ENCODE peak calls at places on chromosomes 13 and 19, in six cellular contexts. K, T, R, Q, D and Z are unnamed samples.

GRCh38 chr13:52067237-52067636 is 42.7 kb downstream of the UTP14C start:
- DNase-seq in D (no peak), Q (peak), K (no peak), R (no peak), T (no peak), Z (no peak)

GRCh38 chr13:114230117-114230516 is 4.6 kb upstream of the CDC16 start:
- DNase-seq in T (no peak), R (no peak), K (no peak), D (peak), Q (peak), Z (no peak)

GRCh38 chr13:114076329-114076761 is 56.1 kb downstream of the RASA3 start:
- DNase-seq in K (no peak), Q (no peak), D (no peak), T (no peak), R (no peak), Z (no peak)

GRCh38 chr13:114151031-114151430 is 18.6 kb upstream of the RASA3 start:
- DNase-seq in K (no peak), Q (no peak), D (no peak), R (no peak), T (no peak), Z (no peak)

GRCh38 chr19:9018163-9018875 is 8.1 kb upstream of the MUC16 start:
- DNase-seq in T (no peak), R (no peak), Q (no peak), D (peak), K (no peak), Z (no peak)

GRCh38 chr19:6018786-6019185 is 40.8 kb upstream of the RANBP3 start:
- DNase-seq in T (peak), K (no peak), D (no peak), Q (no peak), R (peak), Z (no peak)

GRCh38 chr13:92510416-92510815 is 716.2 kb upstream of the GPC6 start:
- DNase-seq in R (no peak), K (no peak), T (no peak), Q (peak), D (peak), Z (peak)

GRCh38 chr13:65656740-65657329 is 1573.3 kb downstream of the PCDH9 start:
- DNase-seq in D (peak), T (no peak), R (no peak), Q (peak), K (peak), Z (no peak)

GRCh38 chr13:52159159-52159982 is at the start of gene NEK3:
- DNase-seq in R (peak), D (peak), K (peak), T (peak), Q (peak), Z (peak)

GRCh38 chr19:32318884-32319520 is 26.4 kb upstream of the ZNF507 start:
- DNase-seq in K (no peak), T (peak), Q (peak), R (peak), D (no peak), Z (no peak)

GRCh38 chr19:6611441-6611852 is 20.5 kb upstream of the CD70 start:
- DNase-seq in D (no peak), Q (no peak), R (no peak), T (no peak), K (no peak), Z (peak)

GRCh38 chr19:42466521-42467436 is 24.0 kb upstream of the CXCL17 start:
- DNase-seq in K (no peak), Q (peak), T (no peak), R (no peak), D (no peak), Z (no peak)

GRCh38 chr19:51489113-51489512 is 10.8 kb downstream of the CEACAM18 start:
- DNase-seq in K (no peak), R (no peak), D (no peak), Q (no peak), T (no peak), Z (no peak)

GRCh38 chr19:50496189-50497029 is 14.6 kb downstream of the JOSD2 start:
- DNase-seq in Q (no peak), D (no peak), R (no peak), T (peak), K (no peak), Z (no peak)

GRCh38 chr19:16473875-16474397 is 2.2 kb upstream of the EPS15L1 start:
- DNase-seq in D (no peak), T (no peak), Q (no peak), K (no peak), R (no peak), Z (no peak)

GRCh38 chr19:16472992-16473391 is 1.2 kb upstream of the EPS15L1 start:
- DNase-seq in T (no peak), D (no peak), Q (no peak), K (no peak), R (no peak), Z (no peak)

GRCh38 chr19:16470911-16471811 is 609 bp downstream of the EPS15L1 start:
- DNase-seq in R (peak), D (peak), T (peak), Q (peak), K (peak), Z (peak)

GRCh38 chr19:16467581-16467980 is 4.2 kb downstream of the EPS15L1 start:
- DNase-seq in T (no peak), D (no peak), Q (no peak), K (no peak), R (no peak), Z (no peak)

GRCh38 chr19:16470541-16470910 is 1.2 kb downstream of the EPS15L1 start:
- DNase-seq in T (no peak), R (no peak), D (peak), K (no peak), Q (peak), Z (no peak)
- H3K27ac ChIP-seq in T (no peak), R (no peak), D (peak), K (no peak), Q (peak), Z (peak)

GRCh38 chr13:50726164-50726563 is 117.3 kb downstream of the DLEU7 start:
- DNase-seq in K (no peak), Q (no peak), D (no peak), R (no peak), T (no peak), Z (no peak)
- H2AFZ ChIP-seq in K (no peak), Q (no peak), D (no peak), R (no peak), T (no peak), Z (no peak)

GRCh38 chr13:110390572-110390971 is 83.5 kb downstream of the COL4A2 start:
- DNase-seq in R (no peak), T (no peak), K (no peak), D (peak), Q (peak), Z (peak)

GRCh38 chr13:110391273-110391672 is 84.2 kb downstream of the COL4A2 start:
- DNase-seq in Q (peak), T (no peak), D (peak), R (no peak), K (no peak), Z (no peak)

GRCh38 chr13:110388141-110388943 is 81.3 kb downstream of the COL4A2 start:
- DNase-seq in K (no peak), R (no peak), T (no peak), D (peak), Q (peak), Z (peak)

GRCh38 chr13:110382830-110383229 is 75.7 kb downstream of the COL4A2 start:
- DNase-seq in D (no peak), Q (no peak), R (no peak), T (no peak), K (no peak), Z (no peak)

DNA sequence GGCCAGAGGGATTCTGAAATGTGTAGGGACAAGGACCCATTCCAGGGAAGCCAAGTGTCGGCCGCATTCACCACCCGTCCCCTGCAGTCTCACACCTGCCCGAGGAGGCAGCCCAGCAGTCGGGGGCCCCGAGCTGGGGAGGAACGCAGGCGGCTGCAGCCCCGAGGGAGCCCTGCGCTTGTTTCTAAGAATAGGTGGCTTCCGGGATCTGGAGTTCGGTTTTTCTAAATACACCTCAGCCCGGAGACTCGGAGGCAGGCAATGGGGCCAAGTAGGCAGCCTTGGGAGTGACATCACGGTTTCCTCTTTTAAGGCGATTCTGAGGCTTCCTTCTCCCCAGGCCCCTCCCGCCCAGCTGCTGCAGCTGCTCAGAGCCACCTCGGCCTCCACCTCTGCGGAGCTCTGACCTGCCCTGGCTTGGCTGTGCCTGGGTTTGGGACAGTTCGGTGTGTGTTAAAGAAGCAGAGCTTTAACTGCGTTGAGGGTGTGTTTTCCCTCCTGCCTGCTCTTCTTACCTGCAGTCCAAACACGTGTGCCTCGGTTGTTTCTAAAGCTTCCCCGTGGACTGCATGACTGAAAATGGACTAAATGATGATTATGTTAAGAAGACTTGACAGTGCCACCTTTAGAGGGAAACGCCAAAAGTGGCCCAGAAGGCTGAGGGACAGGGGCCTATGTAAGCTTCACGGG is 80.5 kb downstream of the COL4A2 start:
- DNase-seq in R (no peak), K (no peak), D (no peak), T (peak), Q (peak), Z (peak)
- H3K9ac ChIP-seq in R (no peak), K (no peak), D (peak), T (no peak), Q (peak), Z (no peak)

GRCh38 chr13:97630725-97631124 is 196.8 kb downstream of the RAP2A start:
- DNase-seq in Q (no peak), K (no peak), D (no peak), T (no peak), R (no peak), Z (no peak)
- H3K27ac ChIP-seq in Q (no peak), K (no peak), D (no peak), T (no peak), R (no peak), Z (no peak)

DNA sequence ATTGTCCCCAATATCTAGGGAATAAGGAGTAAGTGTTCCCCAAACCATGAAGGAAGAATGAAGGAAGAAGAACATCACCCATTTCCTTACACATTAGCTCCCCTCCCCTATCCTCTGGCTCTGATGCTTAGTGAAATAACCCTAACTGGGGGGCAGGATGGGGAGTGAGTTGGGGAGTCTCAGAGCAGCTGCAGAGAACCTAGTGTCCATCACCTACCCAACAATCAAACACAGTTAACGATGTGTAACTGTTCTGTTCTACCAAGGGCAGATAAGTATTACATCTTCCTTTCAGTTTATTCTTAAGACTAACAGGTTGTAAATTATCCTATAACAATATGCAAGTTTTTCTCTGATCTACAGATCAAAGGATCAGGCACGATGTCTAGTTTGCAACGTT is 12.8 kb downstream of the ELF1 start:
- DNase-seq in T (no peak), D (no peak), R (peak), K (no peak), Q (no peak), Z (no peak)
- H2AFZ ChIP-seq in T (no peak), D (no peak), R (no peak), K (no peak), Q (no peak), Z (no peak)

GRCh38 chr13:95496485-95496884 is 56.0 kb upstream of the CLDN10 start:
- DNase-seq in Q (no peak), K (no peak), T (no peak), D (no peak), R (no peak), Z (no peak)

GRCh38 chr13:95497307-95497943 is 55.1 kb upstream of the CLDN10 start:
- DNase-seq in R (no peak), Q (no peak), T (no peak), K (peak), D (no peak), Z (no peak)

GRCh38 chr13:95492044-95492801 is 60.3 kb upstream of the CLDN10 start:
- DNase-seq in R (no peak), Q (no peak), D (no peak), K (no peak), T (peak), Z (peak)

GRCh38 chr13:95498886-95499285 is 53.6 kb upstream of the CLDN10 start:
- DNase-seq in T (no peak), D (peak), K (no peak), R (no peak), Q (no peak), Z (no peak)

DNA sequence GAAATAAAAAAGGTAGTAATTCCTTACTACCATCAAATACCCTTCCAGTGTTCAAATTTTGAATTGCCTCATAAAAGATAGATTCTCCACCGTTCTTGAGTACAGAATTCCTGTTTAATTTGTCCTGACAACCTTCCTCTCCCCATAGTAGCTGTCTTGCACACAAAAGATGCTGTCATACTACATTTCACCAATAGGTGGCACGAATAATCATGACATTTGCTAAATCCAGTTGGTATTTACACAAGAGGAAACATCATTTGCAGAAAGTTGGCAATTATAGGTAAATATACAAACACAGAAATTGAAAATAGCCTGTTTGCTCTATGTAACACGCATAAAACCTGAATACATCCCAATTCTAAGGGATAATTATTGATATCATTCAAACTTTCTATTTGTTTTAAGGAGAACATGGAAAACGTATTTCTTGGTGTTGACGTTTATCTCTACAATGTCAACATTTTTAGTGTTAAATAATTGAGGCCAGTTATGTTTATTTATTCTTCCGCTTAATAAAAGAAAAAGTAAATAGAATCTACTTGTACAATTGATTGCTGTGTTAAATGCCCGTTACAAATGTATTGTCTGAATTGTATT is 58.3 kb upstream of the CLDN10 start:
- DNase-seq in K (peak), D (peak), Q (peak), T (peak), R (peak), Z (peak)
- H3K9ac ChIP-seq in K (no peak), D (no peak), Q (no peak), T (no peak), R (no peak), Z (no peak)

GRCh38 chr19:57812201-57812600 is 2.5 kb downstream of the ZNF552 start:
- DNase-seq in T (no peak), R (no peak), Q (peak), D (no peak), K (no peak), Z (no peak)
- H3K27ac ChIP-seq in T (no peak), R (no peak), Q (no peak), D (no peak), K (no peak), Z (no peak)

DNA sequence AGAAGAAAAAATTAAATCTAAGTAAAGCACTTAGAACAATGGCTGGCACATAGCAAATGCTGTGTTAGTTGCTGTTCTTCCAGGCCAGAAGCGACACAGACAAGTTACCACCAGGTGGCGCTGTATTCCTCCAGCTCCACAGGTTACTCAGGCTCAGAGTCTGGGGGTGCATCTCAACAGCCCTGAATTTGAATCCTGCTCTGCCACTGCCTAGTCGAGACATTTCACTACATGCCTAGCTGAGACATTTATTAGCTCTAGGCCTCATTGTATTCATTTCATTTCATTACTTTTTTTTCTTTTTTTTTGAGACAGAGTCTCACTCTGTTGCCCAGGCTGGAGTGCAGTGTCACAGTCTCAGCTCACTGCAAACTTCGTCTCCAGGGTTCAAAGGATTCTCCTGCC is 16.4 kb upstream of the CYP2B6 start:
- DNase-seq in Q (peak), K (peak), D (peak), R (peak), T (peak), Z (peak)
- H2AFZ ChIP-seq in Q (no peak), K (no peak), D (no peak), R (no peak), T (no peak), Z (no peak)

GRCh38 chr19:18478545-18479311 is 40.8 kb upstream of the ISYNA1 start:
- DNase-seq in D (peak), T (no peak), R (peak), Q (peak), K (no peak), Z (peak)
- H3K9ac ChIP-seq in D (peak), T (no peak), R (peak), Q (peak), K (no peak), Z (no peak)